ENCODE peak calls at places on chromosome 17, in ten cellular contexts. One of them, this sample, is unnamed.

GRCh38 chr17:29571883-29572681 is 3.6 kb downstream of the TP53I13 start:
- DNase-seq in endodermal cell: no peak
- DNase-seq in heart left ventricle: no peak
- DNase-seq in thoracic aorta: no peak
- DNase-seq in foreskin fibroblast: no peak
- DNase-seq in stomach: peak
- DNase-seq in cardiac muscle cell: no peak
- DNase-seq in AG04450: no peak
- DNase-seq in fibroblast of the aortic adventitia: no peak
- DNase-seq in prostate gland: no peak
- DNase-seq in this sample: no peak

GRCh38 chr17:66686601-66687000 is 148.3 kb upstream of the CACNG5 start:
- DNase-seq in fibroblast of the aortic adventitia: no peak
- DNase-seq in stomach: no peak
- DNase-seq in prostate gland: no peak
- DNase-seq in thoracic aorta: no peak
- DNase-seq in heart left ventricle: no peak
- DNase-seq in AG04450: no peak
- DNase-seq in endodermal cell: peak
- DNase-seq in cardiac muscle cell: no peak
- DNase-seq in foreskin fibroblast: no peak
- DNase-seq in this sample: no peak

GRCh38 chr17:62792122-62792800 is 15.9 kb downstream of the MARCHF10 start:
- DNase-seq in fibroblast of the aortic adventitia: peak
- DNase-seq in cardiac muscle cell: peak
- DNase-seq in heart left ventricle: no peak
- DNase-seq in endodermal cell: peak
- DNase-seq in stomach: no peak
- DNase-seq in AG04450: peak
- DNase-seq in foreskin fibroblast: peak
- DNase-seq in prostate gland: no peak
- DNase-seq in thoracic aorta: no peak
- DNase-seq in this sample: peak

GRCh38 chr17:55259684-55260111 is 5.1 kb upstream of the HLF start:
- DNase-seq in cardiac muscle cell: no peak
- DNase-seq in prostate gland: no peak
- DNase-seq in heart left ventricle: no peak
- DNase-seq in foreskin fibroblast: no peak
- DNase-seq in fibroblast of the aortic adventitia: no peak
- DNase-seq in stomach: no peak
- DNase-seq in AG04450: no peak
- DNase-seq in thoracic aorta: no peak
- DNase-seq in endodermal cell: no peak
- DNase-seq in this sample: no peak

GRCh38 chr17:16950488-16950887 is 21.4 kb downstream of the TNFRSF13B start:
- DNase-seq in prostate gland: no peak
- DNase-seq in fibroblast of the aortic adventitia: no peak
- DNase-seq in stomach: peak
- DNase-seq in thoracic aorta: no peak
- DNase-seq in cardiac muscle cell: no peak
- DNase-seq in foreskin fibroblast: no peak
- DNase-seq in endodermal cell: peak
- DNase-seq in AG04450: no peak
- DNase-seq in heart left ventricle: no peak
- DNase-seq in this sample: no peak

GRCh38 chr17:59802160-59802559 is 90.6 kb downstream of the TUBD1 start:
- DNase-seq in fibroblast of the aortic adventitia: no peak
- DNase-seq in cardiac muscle cell: no peak
- DNase-seq in heart left ventricle: no peak
- DNase-seq in stomach: no peak
- DNase-seq in AG04450: no peak
- DNase-seq in prostate gland: no peak
- DNase-seq in endodermal cell: no peak
- DNase-seq in thoracic aorta: no peak
- DNase-seq in foreskin fibroblast: no peak
- DNase-seq in this sample: no peak

GRCh38 chr17:2863204-2863603 is 67.0 kb downstream of the RAP1GAP2 start:
- DNase-seq in endodermal cell: peak
- DNase-seq in thoracic aorta: no peak
- DNase-seq in prostate gland: no peak
- DNase-seq in cardiac muscle cell: no peak
- DNase-seq in AG04450: no peak
- DNase-seq in foreskin fibroblast: no peak
- DNase-seq in heart left ventricle: no peak
- DNase-seq in stomach: peak
- DNase-seq in fibroblast of the aortic adventitia: no peak
- DNase-seq in this sample: no peak

GRCh38 chr17:63946440-63947363 is 14.6 kb upstream of the CD79B start:
- DNase-seq in fibroblast of the aortic adventitia: peak
- DNase-seq in thoracic aorta: no peak
- DNase-seq in endodermal cell: peak
- DNase-seq in heart left ventricle: no peak
- DNase-seq in prostate gland: peak
- DNase-seq in foreskin fibroblast: no peak
- DNase-seq in AG04450: no peak
- DNase-seq in stomach: peak
- DNase-seq in cardiac muscle cell: peak
- DNase-seq in this sample: peak

GRCh38 chr17:59620518-59621259 is 994 bp downstream of the CLTC start:
- DNase-seq in thoracic aorta: no peak
- DNase-seq in AG04450: no peak
- DNase-seq in cardiac muscle cell: peak
- DNase-seq in foreskin fibroblast: no peak
- DNase-seq in endodermal cell: peak
- DNase-seq in heart left ventricle: peak
- DNase-seq in fibroblast of the aortic adventitia: peak
- DNase-seq in prostate gland: peak
- DNase-seq in stomach: peak
- DNase-seq in this sample: peak

GRCh38 chr17:8873801-8874715 is 6.6 kb upstream of the PIK3R6 start:
- DNase-seq in prostate gland: no peak
- DNase-seq in endodermal cell: peak
- DNase-seq in heart left ventricle: no peak
- DNase-seq in thoracic aorta: no peak
- DNase-seq in AG04450: no peak
- DNase-seq in stomach: no peak
- DNase-seq in foreskin fibroblast: no peak
- DNase-seq in fibroblast of the aortic adventitia: no peak
- DNase-seq in cardiac muscle cell: no peak
- DNase-seq in this sample: no peak

GRCh38 chr17:32881054-32881453 is 4.1 kb upstream of the MYO1D start:
- DNase-seq in foreskin fibroblast: no peak
- DNase-seq in thoracic aorta: no peak
- DNase-seq in fibroblast of the aortic adventitia: no peak
- DNase-seq in prostate gland: no peak
- DNase-seq in AG04450: no peak
- DNase-seq in heart left ventricle: no peak
- DNase-seq in stomach: no peak
- DNase-seq in endodermal cell: no peak
- DNase-seq in cardiac muscle cell: no peak
- DNase-seq in this sample: no peak

DNA sequence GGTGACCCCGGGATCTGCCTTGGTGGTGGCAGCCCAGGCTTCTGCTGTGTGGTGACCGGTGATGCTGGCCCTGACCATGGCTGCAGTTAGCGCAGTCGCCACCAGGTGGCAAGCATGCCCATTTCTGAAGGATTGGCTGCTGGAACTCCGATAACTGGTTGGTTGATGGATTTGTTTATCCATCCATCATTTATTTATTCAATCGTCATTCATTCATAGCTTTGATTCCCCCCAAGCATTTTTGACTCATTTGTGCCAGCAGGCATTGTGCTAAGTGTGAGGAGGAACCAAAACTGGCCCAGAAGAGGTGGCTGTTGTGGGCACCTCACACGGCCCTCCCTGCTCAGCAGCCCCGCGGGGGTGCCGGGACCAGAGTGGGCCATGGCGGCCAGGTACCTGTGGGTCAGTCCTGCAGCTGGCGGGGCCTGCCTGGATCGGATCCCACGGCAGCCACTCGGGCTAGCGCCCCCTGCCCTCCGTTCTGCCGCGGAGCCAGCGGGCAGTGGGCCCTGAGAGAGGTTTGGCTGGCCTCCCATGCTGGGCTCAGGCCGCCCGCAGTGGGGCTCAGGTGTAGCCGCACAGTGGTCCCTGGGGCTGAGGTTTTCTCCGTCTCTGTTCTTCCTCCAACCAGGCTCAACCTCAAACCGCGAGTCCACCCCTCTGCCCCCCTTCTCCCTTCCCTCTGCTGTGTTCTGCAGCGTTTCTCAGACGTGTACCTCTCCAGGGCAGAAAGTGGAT is 28.8 kb upstream of the ITGA3 start:
- DNase-seq in foreskin fibroblast: peak
- DNase-seq in heart left ventricle: peak
- DNase-seq in thoracic aorta: no peak
- DNase-seq in endodermal cell: peak
- DNase-seq in AG04450: no peak
- DNase-seq in cardiac muscle cell: peak
- DNase-seq in stomach: peak
- DNase-seq in fibroblast of the aortic adventitia: peak
- DNase-seq in prostate gland: peak
- DNase-seq in this sample: peak
- H3K4me3 ChIP-seq in foreskin fibroblast: peak
- H3K4me3 ChIP-seq in heart left ventricle: no peak
- H3K4me3 ChIP-seq in thoracic aorta: peak
- H3K4me3 ChIP-seq in endodermal cell: no peak
- H3K4me3 ChIP-seq in AG04450: peak
- H3K4me3 ChIP-seq in cardiac muscle cell: no peak
- H3K4me3 ChIP-seq in stomach: peak
- H3K4me3 ChIP-seq in fibroblast of the aortic adventitia: peak
- H3K4me3 ChIP-seq in prostate gland: peak
- H3K4me3 ChIP-seq in this sample: peak

DNA sequence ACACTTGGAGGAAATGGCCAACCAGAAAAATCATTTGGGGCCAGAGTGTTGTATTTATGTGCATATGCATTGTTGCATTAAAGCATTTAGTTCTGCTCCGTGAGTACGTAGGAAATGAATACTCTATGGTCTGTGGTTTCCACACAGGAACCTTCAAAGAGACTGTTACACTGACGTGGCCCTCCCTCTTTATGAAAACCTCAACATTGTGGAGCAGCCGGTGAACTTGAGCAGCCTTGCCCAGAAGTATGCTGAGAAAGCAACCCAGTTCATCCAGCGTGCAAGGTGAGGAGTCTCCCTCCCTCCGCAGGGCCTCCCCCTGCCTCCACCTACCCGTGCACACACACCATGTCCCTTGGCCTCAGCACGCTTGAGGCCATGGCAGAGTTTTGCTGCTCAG is 65.2 kb downstream of the ARSG start:
- DNase-seq in heart left ventricle: no peak
- DNase-seq in endodermal cell: no peak
- DNase-seq in stomach: no peak
- DNase-seq in foreskin fibroblast: no peak
- DNase-seq in AG04450: no peak
- DNase-seq in fibroblast of the aortic adventitia: no peak
- DNase-seq in thoracic aorta: no peak
- DNase-seq in cardiac muscle cell: no peak
- DNase-seq in prostate gland: no peak
- DNase-seq in this sample: no peak
- H3K4me3 ChIP-seq in heart left ventricle: no peak
- H3K4me3 ChIP-seq in endodermal cell: no peak
- H3K4me3 ChIP-seq in stomach: no peak
- H3K4me3 ChIP-seq in foreskin fibroblast: no peak
- H3K4me3 ChIP-seq in AG04450: no peak
- H3K4me3 ChIP-seq in fibroblast of the aortic adventitia: no peak
- H3K4me3 ChIP-seq in thoracic aorta: no peak
- H3K4me3 ChIP-seq in cardiac muscle cell: no peak
- H3K4me3 ChIP-seq in prostate gland: no peak
- H3K4me3 ChIP-seq in this sample: no peak

DNA sequence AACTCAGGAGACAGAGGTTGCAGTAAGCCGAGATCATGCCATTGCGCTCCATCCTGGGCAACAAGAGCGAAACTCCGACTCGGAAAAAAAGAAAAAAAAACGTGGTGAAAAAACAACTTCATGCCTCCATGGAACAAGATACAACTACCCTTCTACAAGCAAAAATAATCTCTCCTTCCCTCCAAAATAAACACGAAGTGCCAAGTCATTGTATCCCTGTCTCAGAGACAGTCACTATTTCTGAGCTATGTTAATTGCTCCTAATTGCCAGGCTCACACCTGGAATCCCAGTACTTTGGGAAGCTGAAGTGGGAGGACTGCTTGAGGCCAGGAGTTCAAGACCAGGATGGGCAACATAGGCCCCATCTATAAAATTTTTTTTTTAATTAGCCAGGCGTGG is 19.0 kb upstream of the SLC16A5 start:
- DNase-seq in AG04450: no peak
- DNase-seq in heart left ventricle: no peak
- DNase-seq in prostate gland: no peak
- DNase-seq in foreskin fibroblast: no peak
- DNase-seq in thoracic aorta: no peak
- DNase-seq in stomach: no peak
- DNase-seq in cardiac muscle cell: no peak
- DNase-seq in endodermal cell: no peak
- DNase-seq in fibroblast of the aortic adventitia: no peak
- DNase-seq in this sample: no peak
- H3K4me3 ChIP-seq in AG04450: no peak
- H3K4me3 ChIP-seq in heart left ventricle: no peak
- H3K4me3 ChIP-seq in prostate gland: no peak
- H3K4me3 ChIP-seq in foreskin fibroblast: no peak
- H3K4me3 ChIP-seq in thoracic aorta: no peak
- H3K4me3 ChIP-seq in stomach: no peak
- H3K4me3 ChIP-seq in cardiac muscle cell: no peak
- H3K4me3 ChIP-seq in endodermal cell: no peak
- H3K4me3 ChIP-seq in fibroblast of the aortic adventitia: no peak
- H3K4me3 ChIP-seq in this sample: no peak

DNA sequence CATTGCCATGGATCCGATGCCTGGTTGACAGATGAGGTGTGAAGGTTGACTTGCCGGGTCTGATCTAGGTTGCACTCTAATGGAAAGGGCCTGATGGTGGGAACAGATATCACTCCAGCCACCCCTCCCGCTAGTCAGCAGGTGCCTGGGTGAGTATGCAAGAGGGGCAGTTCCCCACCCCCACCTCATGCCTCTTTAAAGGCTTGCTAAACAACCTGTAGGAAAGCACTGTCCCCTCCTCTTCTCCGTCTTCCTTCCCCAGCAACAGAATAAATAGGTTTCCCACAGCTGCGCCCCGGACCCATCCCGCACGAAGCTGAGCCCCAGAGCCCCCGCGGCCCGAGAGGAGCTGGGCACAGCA is 746 bp upstream of the TMEM132E start:
- DNase-seq in AG04450: no peak
- DNase-seq in foreskin fibroblast: no peak
- DNase-seq in fibroblast of the aortic adventitia: no peak
- DNase-seq in stomach: no peak
- DNase-seq in endodermal cell: no peak
- DNase-seq in heart left ventricle: no peak
- DNase-seq in thoracic aorta: no peak
- DNase-seq in cardiac muscle cell: no peak
- DNase-seq in prostate gland: no peak
- DNase-seq in this sample: no peak
- H3K4me3 ChIP-seq in AG04450: no peak
- H3K4me3 ChIP-seq in foreskin fibroblast: no peak
- H3K4me3 ChIP-seq in fibroblast of the aortic adventitia: no peak
- H3K4me3 ChIP-seq in stomach: peak
- H3K4me3 ChIP-seq in endodermal cell: peak
- H3K4me3 ChIP-seq in heart left ventricle: peak
- H3K4me3 ChIP-seq in thoracic aorta: peak
- H3K4me3 ChIP-seq in cardiac muscle cell: peak
- H3K4me3 ChIP-seq in prostate gland: no peak
- H3K4me3 ChIP-seq in this sample: no peak

This sample was measured in bronchial epithelial cell.